ENCODE peak calls at places on chromosomes 13 and 19, in ten cellular contexts. One of them, this sample, is unnamed.

GRCh38 chr13:27446986-27447583 is 3.3 kb downstream of the MTIF3 start:
- DNase-seq in nucleus accumbens: no peak
- DNase-seq in stimulated activated effector memory CD8-positive, alpha-beta T cell treated with anti-CD3 and anti-CD28 coated beads, Interleukin-12 subunit alpha, Interleukin-12 subunit beta, amount 100 ng/mL, for 72 hours: no peak
- DNase-seq in activated CD8-positive, alpha-beta memory T cell treated with anti-CD3 and anti-CD28 coated beads, Interleukin-2, amount 50 U/mL, for 4 hours: no peak
- DNase-seq in dermis microvascular lymphatic vessel endothelial cell: peak
- DNase-seq in T-helper 2 cell: no peak
- DNase-seq in effector CD4-positive, alpha-beta T cell: no peak
- DNase-seq in stimulated activated CD8-positive, alpha-beta memory T cell treated with anti-CD3 and anti-CD28 coated beads, Interleukin-4, amount 100 ng/mL, for 1 hour: no peak
- DNase-seq in EL: no peak
- DNase-seq in NCI-H1105 treated with DMSO at 0.1 percent for 48 hours: no peak
- DNase-seq in this sample: no peak

GRCh38 chr13:65592757-65593156 is 1637.4 kb downstream of the PCDH9 start:
- DNase-seq in stimulated activated effector memory CD8-positive, alpha-beta T cell treated with anti-CD3 and anti-CD28 coated beads, Interleukin-12 subunit alpha, Interleukin-12 subunit beta, amount 100 ng/mL, for 72 hours: no peak
- DNase-seq in dermis microvascular lymphatic vessel endothelial cell: no peak
- DNase-seq in NCI-H1105 treated with DMSO at 0.1 percent for 48 hours: no peak
- DNase-seq in T-helper 2 cell: no peak
- DNase-seq in stimulated activated CD8-positive, alpha-beta memory T cell treated with anti-CD3 and anti-CD28 coated beads, Interleukin-4, amount 100 ng/mL, for 1 hour: no peak
- DNase-seq in nucleus accumbens: no peak
- DNase-seq in effector CD4-positive, alpha-beta T cell: no peak
- DNase-seq in activated CD8-positive, alpha-beta memory T cell treated with anti-CD3 and anti-CD28 coated beads, Interleukin-2, amount 50 U/mL, for 4 hours: no peak
- DNase-seq in EL: peak
- DNase-seq in this sample: no peak

GRCh38 chr13:50107205-50107604 is 92.0 kb downstream of the KCNRG start:
- DNase-seq in effector CD4-positive, alpha-beta T cell: no peak
- DNase-seq in stimulated activated CD8-positive, alpha-beta memory T cell treated with anti-CD3 and anti-CD28 coated beads, Interleukin-4, amount 100 ng/mL, for 1 hour: no peak
- DNase-seq in stimulated activated effector memory CD8-positive, alpha-beta T cell treated with anti-CD3 and anti-CD28 coated beads, Interleukin-12 subunit alpha, Interleukin-12 subunit beta, amount 100 ng/mL, for 72 hours: no peak
- DNase-seq in nucleus accumbens: no peak
- DNase-seq in dermis microvascular lymphatic vessel endothelial cell: no peak
- DNase-seq in EL: no peak
- DNase-seq in activated CD8-positive, alpha-beta memory T cell treated with anti-CD3 and anti-CD28 coated beads, Interleukin-2, amount 50 U/mL, for 4 hours: no peak
- DNase-seq in NCI-H1105 treated with DMSO at 0.1 percent for 48 hours: no peak
- DNase-seq in T-helper 2 cell: no peak
- DNase-seq in this sample: no peak

GRCh38 chr13:100506600-100507422 is 81.8 kb downstream of the GGACT start:
- DNase-seq in T-helper 2 cell: no peak
- DNase-seq in nucleus accumbens: no peak
- DNase-seq in activated CD8-positive, alpha-beta memory T cell treated with anti-CD3 and anti-CD28 coated beads, Interleukin-2, amount 50 U/mL, for 4 hours: no peak
- DNase-seq in effector CD4-positive, alpha-beta T cell: no peak
- DNase-seq in dermis microvascular lymphatic vessel endothelial cell: no peak
- DNase-seq in stimulated activated effector memory CD8-positive, alpha-beta T cell treated with anti-CD3 and anti-CD28 coated beads, Interleukin-12 subunit alpha, Interleukin-12 subunit beta, amount 100 ng/mL, for 72 hours: no peak
- DNase-seq in stimulated activated CD8-positive, alpha-beta memory T cell treated with anti-CD3 and anti-CD28 coated beads, Interleukin-4, amount 100 ng/mL, for 1 hour: no peak
- DNase-seq in NCI-H1105 treated with DMSO at 0.1 percent for 48 hours: peak
- DNase-seq in EL: no peak
- DNase-seq in this sample: no peak

GRCh38 chr19:5990289-5990797 is 12.4 kb upstream of the RANBP3 start:
- DNase-seq in nucleus accumbens: no peak
- DNase-seq in T-helper 2 cell: no peak
- DNase-seq in effector CD4-positive, alpha-beta T cell: no peak
- DNase-seq in stimulated activated effector memory CD8-positive, alpha-beta T cell treated with anti-CD3 and anti-CD28 coated beads, Interleukin-12 subunit alpha, Interleukin-12 subunit beta, amount 100 ng/mL, for 72 hours: no peak
- DNase-seq in dermis microvascular lymphatic vessel endothelial cell: no peak
- DNase-seq in NCI-H1105 treated with DMSO at 0.1 percent for 48 hours: no peak
- DNase-seq in activated CD8-positive, alpha-beta memory T cell treated with anti-CD3 and anti-CD28 coated beads, Interleukin-2, amount 50 U/mL, for 4 hours: no peak
- DNase-seq in stimulated activated CD8-positive, alpha-beta memory T cell treated with anti-CD3 and anti-CD28 coated beads, Interleukin-4, amount 100 ng/mL, for 1 hour: no peak
- DNase-seq in EL: no peak
- DNase-seq in this sample: no peak

GRCh38 chr19:10766681-10767201 is 48.9 kb downstream of the DNM2 start:
- DNase-seq in dermis microvascular lymphatic vessel endothelial cell: peak
- DNase-seq in stimulated activated CD8-positive, alpha-beta memory T cell treated with anti-CD3 and anti-CD28 coated beads, Interleukin-4, amount 100 ng/mL, for 1 hour: no peak
- DNase-seq in activated CD8-positive, alpha-beta memory T cell treated with anti-CD3 and anti-CD28 coated beads, Interleukin-2, amount 50 U/mL, for 4 hours: no peak
- DNase-seq in nucleus accumbens: peak
- DNase-seq in stimulated activated effector memory CD8-positive, alpha-beta T cell treated with anti-CD3 and anti-CD28 coated beads, Interleukin-12 subunit alpha, Interleukin-12 subunit beta, amount 100 ng/mL, for 72 hours: no peak
- DNase-seq in T-helper 2 cell: no peak
- DNase-seq in EL: no peak
- DNase-seq in effector CD4-positive, alpha-beta T cell: no peak
- DNase-seq in NCI-H1105 treated with DMSO at 0.1 percent for 48 hours: peak
- DNase-seq in this sample: no peak

GRCh38 chr19:50417138-50417849 is 1.4 kb upstream of the SPIB start:
- DNase-seq in NCI-H1105 treated with DMSO at 0.1 percent for 48 hours: peak
- DNase-seq in nucleus accumbens: no peak
- DNase-seq in EL: no peak
- DNase-seq in activated CD8-positive, alpha-beta memory T cell treated with anti-CD3 and anti-CD28 coated beads, Interleukin-2, amount 50 U/mL, for 4 hours: no peak
- DNase-seq in dermis microvascular lymphatic vessel endothelial cell: no peak
- DNase-seq in stimulated activated effector memory CD8-positive, alpha-beta T cell treated with anti-CD3 and anti-CD28 coated beads, Interleukin-12 subunit alpha, Interleukin-12 subunit beta, amount 100 ng/mL, for 72 hours: no peak
- DNase-seq in T-helper 2 cell: no peak
- DNase-seq in effector CD4-positive, alpha-beta T cell: no peak
- DNase-seq in stimulated activated CD8-positive, alpha-beta memory T cell treated with anti-CD3 and anti-CD28 coated beads, Interleukin-4, amount 100 ng/mL, for 1 hour: no peak
- DNase-seq in this sample: no peak

GRCh38 chr19:55353803-55354697 is 469 bp downstream of the COX6B2 start:
- DNase-seq in stimulated activated effector memory CD8-positive, alpha-beta T cell treated with anti-CD3 and anti-CD28 coated beads, Interleukin-12 subunit alpha, Interleukin-12 subunit beta, amount 100 ng/mL, for 72 hours: peak
- DNase-seq in T-helper 2 cell: peak
- DNase-seq in stimulated activated CD8-positive, alpha-beta memory T cell treated with anti-CD3 and anti-CD28 coated beads, Interleukin-4, amount 100 ng/mL, for 1 hour: no peak
- DNase-seq in EL: peak
- DNase-seq in effector CD4-positive, alpha-beta T cell: peak
- DNase-seq in dermis microvascular lymphatic vessel endothelial cell: no peak
- DNase-seq in nucleus accumbens: no peak
- DNase-seq in activated CD8-positive, alpha-beta memory T cell treated with anti-CD3 and anti-CD28 coated beads, Interleukin-2, amount 50 U/mL, for 4 hours: peak
- DNase-seq in NCI-H1105 treated with DMSO at 0.1 percent for 48 hours: peak
- DNase-seq in this sample: peak

GRCh38 chr13:77751513-77752456 is 54.3 kb downstream of the SLAIN1 start:
- DNase-seq in EL: peak
- DNase-seq in activated CD8-positive, alpha-beta memory T cell treated with anti-CD3 and anti-CD28 coated beads, Interleukin-2, amount 50 U/mL, for 4 hours: peak
- DNase-seq in T-helper 2 cell: no peak
- DNase-seq in stimulated activated CD8-positive, alpha-beta memory T cell treated with anti-CD3 and anti-CD28 coated beads, Interleukin-4, amount 100 ng/mL, for 1 hour: no peak
- DNase-seq in nucleus accumbens: no peak
- DNase-seq in stimulated activated effector memory CD8-positive, alpha-beta T cell treated with anti-CD3 and anti-CD28 coated beads, Interleukin-12 subunit alpha, Interleukin-12 subunit beta, amount 100 ng/mL, for 72 hours: peak
- DNase-seq in effector CD4-positive, alpha-beta T cell: peak
- DNase-seq in NCI-H1105 treated with DMSO at 0.1 percent for 48 hours: peak
- DNase-seq in dermis microvascular lymphatic vessel endothelial cell: peak
- DNase-seq in this sample: no peak

GRCh38 chr13:67063036-67063435 is 167.1 kb downstream of the PCDH9 start:
- DNase-seq in T-helper 2 cell: no peak
- DNase-seq in effector CD4-positive, alpha-beta T cell: no peak
- DNase-seq in NCI-H1105 treated with DMSO at 0.1 percent for 48 hours: no peak
- DNase-seq in stimulated activated CD8-positive, alpha-beta memory T cell treated with anti-CD3 and anti-CD28 coated beads, Interleukin-4, amount 100 ng/mL, for 1 hour: no peak
- DNase-seq in nucleus accumbens: no peak
- DNase-seq in dermis microvascular lymphatic vessel endothelial cell: no peak
- DNase-seq in activated CD8-positive, alpha-beta memory T cell treated with anti-CD3 and anti-CD28 coated beads, Interleukin-2, amount 50 U/mL, for 4 hours: no peak
- DNase-seq in EL: no peak
- DNase-seq in stimulated activated effector memory CD8-positive, alpha-beta T cell treated with anti-CD3 and anti-CD28 coated beads, Interleukin-12 subunit alpha, Interleukin-12 subunit beta, amount 100 ng/mL, for 72 hours: no peak
- DNase-seq in this sample: no peak

GRCh38 chr19:34926685-34927375 is at the start of gene ZNF30:
- DNase-seq in NCI-H1105 treated with DMSO at 0.1 percent for 48 hours: peak
- DNase-seq in dermis microvascular lymphatic vessel endothelial cell: peak
- DNase-seq in nucleus accumbens: peak
- DNase-seq in activated CD8-positive, alpha-beta memory T cell treated with anti-CD3 and anti-CD28 coated beads, Interleukin-2, amount 50 U/mL, for 4 hours: peak
- DNase-seq in effector CD4-positive, alpha-beta T cell: peak
- DNase-seq in stimulated activated effector memory CD8-positive, alpha-beta T cell treated with anti-CD3 and anti-CD28 coated beads, Interleukin-12 subunit alpha, Interleukin-12 subunit beta, amount 100 ng/mL, for 72 hours: peak
- DNase-seq in EL: peak
- DNase-seq in stimulated activated CD8-positive, alpha-beta memory T cell treated with anti-CD3 and anti-CD28 coated beads, Interleukin-4, amount 100 ng/mL, for 1 hour: peak
- DNase-seq in T-helper 2 cell: peak
- DNase-seq in this sample: peak

GRCh38 chr19:906480-906879 is 6.5 kb downstream of the R3HDM4 start:
- DNase-seq in stimulated activated CD8-positive, alpha-beta memory T cell treated with anti-CD3 and anti-CD28 coated beads, Interleukin-4, amount 100 ng/mL, for 1 hour: no peak
- DNase-seq in stimulated activated effector memory CD8-positive, alpha-beta T cell treated with anti-CD3 and anti-CD28 coated beads, Interleukin-12 subunit alpha, Interleukin-12 subunit beta, amount 100 ng/mL, for 72 hours: no peak
- DNase-seq in nucleus accumbens: no peak
- DNase-seq in effector CD4-positive, alpha-beta T cell: no peak
- DNase-seq in T-helper 2 cell: no peak
- DNase-seq in dermis microvascular lymphatic vessel endothelial cell: no peak
- DNase-seq in activated CD8-positive, alpha-beta memory T cell treated with anti-CD3 and anti-CD28 coated beads, Interleukin-2, amount 50 U/mL, for 4 hours: no peak
- DNase-seq in EL: no peak
- DNase-seq in NCI-H1105 treated with DMSO at 0.1 percent for 48 hours: no peak
- DNase-seq in this sample: no peak

GRCh38 chr13:73303858-73304257 is 245.1 kb downstream of the KLF5 start:
- DNase-seq in EL: peak
- DNase-seq in T-helper 2 cell: no peak
- DNase-seq in NCI-H1105 treated with DMSO at 0.1 percent for 48 hours: no peak
- DNase-seq in stimulated activated effector memory CD8-positive, alpha-beta T cell treated with anti-CD3 and anti-CD28 coated beads, Interleukin-12 subunit alpha, Interleukin-12 subunit beta, amount 100 ng/mL, for 72 hours: peak
- DNase-seq in stimulated activated CD8-positive, alpha-beta memory T cell treated with anti-CD3 and anti-CD28 coated beads, Interleukin-4, amount 100 ng/mL, for 1 hour: no peak
- DNase-seq in activated CD8-positive, alpha-beta memory T cell treated with anti-CD3 and anti-CD28 coated beads, Interleukin-2, amount 50 U/mL, for 4 hours: no peak
- DNase-seq in nucleus accumbens: peak
- DNase-seq in dermis microvascular lymphatic vessel endothelial cell: no peak
- DNase-seq in effector CD4-positive, alpha-beta T cell: no peak
- DNase-seq in this sample: no peak

GRCh38 chr19:15652559-15653278 is 12.0 kb downstream of the CYP4F3 start:
- DNase-seq in T-helper 2 cell: no peak
- DNase-seq in EL: no peak
- DNase-seq in stimulated activated effector memory CD8-positive, alpha-beta T cell treated with anti-CD3 and anti-CD28 coated beads, Interleukin-12 subunit alpha, Interleukin-12 subunit beta, amount 100 ng/mL, for 72 hours: peak
- DNase-seq in nucleus accumbens: no peak
- DNase-seq in effector CD4-positive, alpha-beta T cell: no peak
- DNase-seq in stimulated activated CD8-positive, alpha-beta memory T cell treated with anti-CD3 and anti-CD28 coated beads, Interleukin-4, amount 100 ng/mL, for 1 hour: no peak
- DNase-seq in NCI-H1105 treated with DMSO at 0.1 percent for 48 hours: no peak
- DNase-seq in dermis microvascular lymphatic vessel endothelial cell: no peak
- DNase-seq in activated CD8-positive, alpha-beta memory T cell treated with anti-CD3 and anti-CD28 coated beads, Interleukin-2, amount 50 U/mL, for 4 hours: no peak
- DNase-seq in this sample: no peak

GRCh38 chr13:43258771-43259170 is 235.4 kb downstream of the DNAJC15 start:
- DNase-seq in activated CD8-positive, alpha-beta memory T cell treated with anti-CD3 and anti-CD28 coated beads, Interleukin-2, amount 50 U/mL, for 4 hours: no peak
- DNase-seq in stimulated activated CD8-positive, alpha-beta memory T cell treated with anti-CD3 and anti-CD28 coated beads, Interleukin-4, amount 100 ng/mL, for 1 hour: no peak
- DNase-seq in EL: peak
- DNase-seq in nucleus accumbens: no peak
- DNase-seq in dermis microvascular lymphatic vessel endothelial cell: no peak
- DNase-seq in NCI-H1105 treated with DMSO at 0.1 percent for 48 hours: no peak
- DNase-seq in T-helper 2 cell: no peak
- DNase-seq in stimulated activated effector memory CD8-positive, alpha-beta T cell treated with anti-CD3 and anti-CD28 coated beads, Interleukin-12 subunit alpha, Interleukin-12 subunit beta, amount 100 ng/mL, for 72 hours: no peak
- DNase-seq in effector CD4-positive, alpha-beta T cell: no peak
- DNase-seq in this sample: no peak

GRCh38 chr13:47628666-47629065 is 372.4 kb downstream of the SUCLA2 start:
- DNase-seq in stimulated activated effector memory CD8-positive, alpha-beta T cell treated with anti-CD3 and anti-CD28 coated beads, Interleukin-12 subunit alpha, Interleukin-12 subunit beta, amount 100 ng/mL, for 72 hours: no peak
- DNase-seq in dermis microvascular lymphatic vessel endothelial cell: no peak
- DNase-seq in nucleus accumbens: no peak
- DNase-seq in stimulated activated CD8-positive, alpha-beta memory T cell treated with anti-CD3 and anti-CD28 coated beads, Interleukin-4, amount 100 ng/mL, for 1 hour: no peak
- DNase-seq in activated CD8-positive, alpha-beta memory T cell treated with anti-CD3 and anti-CD28 coated beads, Interleukin-2, amount 50 U/mL, for 4 hours: no peak
- DNase-seq in NCI-H1105 treated with DMSO at 0.1 percent for 48 hours: no peak
- DNase-seq in T-helper 2 cell: no peak
- DNase-seq in EL: peak
- DNase-seq in effector CD4-positive, alpha-beta T cell: no peak
- DNase-seq in this sample: no peak

GRCh38 chr13:88196106-88196505 is 524.9 kb downstream of the SLITRK5 start:
- DNase-seq in effector CD4-positive, alpha-beta T cell: no peak
- DNase-seq in stimulated activated effector memory CD8-positive, alpha-beta T cell treated with anti-CD3 and anti-CD28 coated beads, Interleukin-12 subunit alpha, Interleukin-12 subunit beta, amount 100 ng/mL, for 72 hours: no peak
- DNase-seq in stimulated activated CD8-positive, alpha-beta memory T cell treated with anti-CD3 and anti-CD28 coated beads, Interleukin-4, amount 100 ng/mL, for 1 hour: no peak
- DNase-seq in T-helper 2 cell: no peak
- DNase-seq in NCI-H1105 treated with DMSO at 0.1 percent for 48 hours: no peak
- DNase-seq in nucleus accumbens: no peak
- DNase-seq in EL: no peak
- DNase-seq in dermis microvascular lymphatic vessel endothelial cell: no peak
- DNase-seq in activated CD8-positive, alpha-beta memory T cell treated with anti-CD3 and anti-CD28 coated beads, Interleukin-2, amount 50 U/mL, for 4 hours: no peak
- DNase-seq in this sample: no peak

GRCh38 chr13:78589206-78589605 is 14.1 kb downstream of the POU4F1 start:
- DNase-seq in dermis microvascular lymphatic vessel endothelial cell: no peak
- DNase-seq in T-helper 2 cell: no peak
- DNase-seq in activated CD8-positive, alpha-beta memory T cell treated with anti-CD3 and anti-CD28 coated beads, Interleukin-2, amount 50 U/mL, for 4 hours: no peak
- DNase-seq in effector CD4-positive, alpha-beta T cell: no peak
- DNase-seq in stimulated activated CD8-positive, alpha-beta memory T cell treated with anti-CD3 and anti-CD28 coated beads, Interleukin-4, amount 100 ng/mL, for 1 hour: no peak
- DNase-seq in NCI-H1105 treated with DMSO at 0.1 percent for 48 hours: no peak
- DNase-seq in nucleus accumbens: no peak
- DNase-seq in stimulated activated effector memory CD8-positive, alpha-beta T cell treated with anti-CD3 and anti-CD28 coated beads, Interleukin-12 subunit alpha, Interleukin-12 subunit beta, amount 100 ng/mL, for 72 hours: no peak
- DNase-seq in EL: peak
- DNase-seq in this sample: peak

GRCh38 chr13:54226866-54227265 is 1198.3 kb downstream of the OLFM4 start:
- DNase-seq in EL: no peak
- DNase-seq in dermis microvascular lymphatic vessel endothelial cell: no peak
- DNase-seq in effector CD4-positive, alpha-beta T cell: no peak
- DNase-seq in T-helper 2 cell: no peak
- DNase-seq in activated CD8-positive, alpha-beta memory T cell treated with anti-CD3 and anti-CD28 coated beads, Interleukin-2, amount 50 U/mL, for 4 hours: no peak
- DNase-seq in nucleus accumbens: peak
- DNase-seq in NCI-H1105 treated with DMSO at 0.1 percent for 48 hours: no peak
- DNase-seq in stimulated activated effector memory CD8-positive, alpha-beta T cell treated with anti-CD3 and anti-CD28 coated beads, Interleukin-12 subunit alpha, Interleukin-12 subunit beta, amount 100 ng/mL, for 72 hours: no peak
- DNase-seq in stimulated activated CD8-positive, alpha-beta memory T cell treated with anti-CD3 and anti-CD28 coated beads, Interleukin-4, amount 100 ng/mL, for 1 hour: no peak
- DNase-seq in this sample: no peak

GRCh38 chr19:9792191-9793050 is 23.9 kb upstream of the ZNF846 start:
- DNase-seq in nucleus accumbens: peak
- DNase-seq in T-helper 2 cell: peak
- DNase-seq in stimulated activated effector memory CD8-positive, alpha-beta T cell treated with anti-CD3 and anti-CD28 coated beads, Interleukin-12 subunit alpha, Interleukin-12 subunit beta, amount 100 ng/mL, for 72 hours: peak
- DNase-seq in EL: peak
- DNase-seq in stimulated activated CD8-positive, alpha-beta memory T cell treated with anti-CD3 and anti-CD28 coated beads, Interleukin-4, amount 100 ng/mL, for 1 hour: peak
- DNase-seq in effector CD4-positive, alpha-beta T cell: peak
- DNase-seq in activated CD8-positive, alpha-beta memory T cell treated with anti-CD3 and anti-CD28 coated beads, Interleukin-2, amount 50 U/mL, for 4 hours: peak
- DNase-seq in NCI-H1105 treated with DMSO at 0.1 percent for 48 hours: peak
- DNase-seq in dermis microvascular lymphatic vessel endothelial cell: peak
- DNase-seq in this sample: peak

GRCh38 chr13:20118268-20119140 is 42.3 kb downstream of the GJA3 start:
- DNase-seq in stimulated activated effector memory CD8-positive, alpha-beta T cell treated with anti-CD3 and anti-CD28 coated beads, Interleukin-12 subunit alpha, Interleukin-12 subunit beta, amount 100 ng/mL, for 72 hours: peak
- DNase-seq in effector CD4-positive, alpha-beta T cell: peak
- DNase-seq in EL: peak
- DNase-seq in NCI-H1105 treated with DMSO at 0.1 percent for 48 hours: peak
- DNase-seq in T-helper 2 cell: no peak
- DNase-seq in dermis microvascular lymphatic vessel endothelial cell: no peak
- DNase-seq in nucleus accumbens: peak
- DNase-seq in activated CD8-positive, alpha-beta memory T cell treated with anti-CD3 and anti-CD28 coated beads, Interleukin-2, amount 50 U/mL, for 4 hours: peak
- DNase-seq in stimulated activated CD8-positive, alpha-beta memory T cell treated with anti-CD3 and anti-CD28 coated beads, Interleukin-4, amount 100 ng/mL, for 1 hour: no peak
- DNase-seq in this sample: no peak

GRCh38 chr13:25678398-25678797 is 306.6 kb downstream of the ATP8A2 start:
- DNase-seq in NCI-H1105 treated with DMSO at 0.1 percent for 48 hours: no peak
- DNase-seq in stimulated activated effector memory CD8-positive, alpha-beta T cell treated with anti-CD3 and anti-CD28 coated beads, Interleukin-12 subunit alpha, Interleukin-12 subunit beta, amount 100 ng/mL, for 72 hours: no peak
- DNase-seq in nucleus accumbens: no peak
- DNase-seq in activated CD8-positive, alpha-beta memory T cell treated with anti-CD3 and anti-CD28 coated beads, Interleukin-2, amount 50 U/mL, for 4 hours: peak
- DNase-seq in effector CD4-positive, alpha-beta T cell: no peak
- DNase-seq in stimulated activated CD8-positive, alpha-beta memory T cell treated with anti-CD3 and anti-CD28 coated beads, Interleukin-4, amount 100 ng/mL, for 1 hour: no peak
- DNase-seq in EL: no peak
- DNase-seq in T-helper 2 cell: no peak
- DNase-seq in dermis microvascular lymphatic vessel endothelial cell: no peak
- DNase-seq in this sample: no peak

GRCh38 chr13:110216403-110217041 is 90.4 kb downstream of the COL4A1 start:
- DNase-seq in stimulated activated effector memory CD8-positive, alpha-beta T cell treated with anti-CD3 and anti-CD28 coated beads, Interleukin-12 subunit alpha, Interleukin-12 subunit beta, amount 100 ng/mL, for 72 hours: no peak
- DNase-seq in EL: peak
- DNase-seq in T-helper 2 cell: no peak
- DNase-seq in dermis microvascular lymphatic vessel endothelial cell: no peak
- DNase-seq in stimulated activated CD8-positive, alpha-beta memory T cell treated with anti-CD3 and anti-CD28 coated beads, Interleukin-4, amount 100 ng/mL, for 1 hour: no peak
- DNase-seq in nucleus accumbens: no peak
- DNase-seq in effector CD4-positive, alpha-beta T cell: no peak
- DNase-seq in NCI-H1105 treated with DMSO at 0.1 percent for 48 hours: no peak
- DNase-seq in activated CD8-positive, alpha-beta memory T cell treated with anti-CD3 and anti-CD28 coated beads, Interleukin-2, amount 50 U/mL, for 4 hours: no peak
- DNase-seq in this sample: no peak

GRCh38 chr13:51727634-51728274 is 76.2 kb downstream of the DHRS12 start:
- DNase-seq in dermis microvascular lymphatic vessel endothelial cell: no peak
- DNase-seq in T-helper 2 cell: no peak
- DNase-seq in nucleus accumbens: no peak
- DNase-seq in effector CD4-positive, alpha-beta T cell: no peak
- DNase-seq in stimulated activated effector memory CD8-positive, alpha-beta T cell treated with anti-CD3 and anti-CD28 coated beads, Interleukin-12 subunit alpha, Interleukin-12 subunit beta, amount 100 ng/mL, for 72 hours: no peak
- DNase-seq in activated CD8-positive, alpha-beta memory T cell treated with anti-CD3 and anti-CD28 coated beads, Interleukin-2, amount 50 U/mL, for 4 hours: no peak
- DNase-seq in NCI-H1105 treated with DMSO at 0.1 percent for 48 hours: no peak
- DNase-seq in EL: no peak
- DNase-seq in stimulated activated CD8-positive, alpha-beta memory T cell treated with anti-CD3 and anti-CD28 coated beads, Interleukin-4, amount 100 ng/mL, for 1 hour: no peak
- DNase-seq in this sample: no peak

GRCh38 chr19:38383743-38384142 is 4.1 kb downstream of the GGN start:
- DNase-seq in activated CD8-positive, alpha-beta memory T cell treated with anti-CD3 and anti-CD28 coated beads, Interleukin-2, amount 50 U/mL, for 4 hours: no peak
- DNase-seq in EL: no peak
- DNase-seq in stimulated activated CD8-positive, alpha-beta memory T cell treated with anti-CD3 and anti-CD28 coated beads, Interleukin-4, amount 100 ng/mL, for 1 hour: no peak
- DNase-seq in NCI-H1105 treated with DMSO at 0.1 percent for 48 hours: no peak
- DNase-seq in T-helper 2 cell: no peak
- DNase-seq in nucleus accumbens: no peak
- DNase-seq in effector CD4-positive, alpha-beta T cell: no peak
- DNase-seq in dermis microvascular lymphatic vessel endothelial cell: no peak
- DNase-seq in stimulated activated effector memory CD8-positive, alpha-beta T cell treated with anti-CD3 and anti-CD28 coated beads, Interleukin-12 subunit alpha, Interleukin-12 subunit beta, amount 100 ng/mL, for 72 hours: no peak
- DNase-seq in this sample: no peak

GRCh38 chr19:12748489-12748888 is 3.1 kb upstream of the BEST2 start:
- DNase-seq in NCI-H1105 treated with DMSO at 0.1 percent for 48 hours: no peak
- DNase-seq in effector CD4-positive, alpha-beta T cell: no peak
- DNase-seq in dermis microvascular lymphatic vessel endothelial cell: no peak
- DNase-seq in T-helper 2 cell: no peak
- DNase-seq in activated CD8-positive, alpha-beta memory T cell treated with anti-CD3 and anti-CD28 coated beads, Interleukin-2, amount 50 U/mL, for 4 hours: no peak
- DNase-seq in EL: no peak
- DNase-seq in stimulated activated CD8-positive, alpha-beta memory T cell treated with anti-CD3 and anti-CD28 coated beads, Interleukin-4, amount 100 ng/mL, for 1 hour: no peak
- DNase-seq in nucleus accumbens: no peak
- DNase-seq in stimulated activated effector memory CD8-positive, alpha-beta T cell treated with anti-CD3 and anti-CD28 coated beads, Interleukin-12 subunit alpha, Interleukin-12 subunit beta, amount 100 ng/mL, for 72 hours: no peak
- DNase-seq in this sample: no peak

GRCh38 chr19:5142725-5143097 is 173.8 kb downstream of the KDM4B start:
- DNase-seq in NCI-H1105 treated with DMSO at 0.1 percent for 48 hours: peak
- DNase-seq in nucleus accumbens: no peak
- DNase-seq in effector CD4-positive, alpha-beta T cell: no peak
- DNase-seq in T-helper 2 cell: no peak
- DNase-seq in EL: no peak
- DNase-seq in stimulated activated CD8-positive, alpha-beta memory T cell treated with anti-CD3 and anti-CD28 coated beads, Interleukin-4, amount 100 ng/mL, for 1 hour: no peak
- DNase-seq in activated CD8-positive, alpha-beta memory T cell treated with anti-CD3 and anti-CD28 coated beads, Interleukin-2, amount 50 U/mL, for 4 hours: no peak
- DNase-seq in dermis microvascular lymphatic vessel endothelial cell: no peak
- DNase-seq in stimulated activated effector memory CD8-positive, alpha-beta T cell treated with anti-CD3 and anti-CD28 coated beads, Interleukin-12 subunit alpha, Interleukin-12 subunit beta, amount 100 ng/mL, for 72 hours: no peak
- DNase-seq in this sample: no peak

GRCh38 chr19:1487576-1488281 is 2.4 kb downstream of the PCSK4 start:
- DNase-seq in effector CD4-positive, alpha-beta T cell: no peak
- DNase-seq in activated CD8-positive, alpha-beta memory T cell treated with anti-CD3 and anti-CD28 coated beads, Interleukin-2, amount 50 U/mL, for 4 hours: peak
- DNase-seq in EL: no peak
- DNase-seq in stimulated activated effector memory CD8-positive, alpha-beta T cell treated with anti-CD3 and anti-CD28 coated beads, Interleukin-12 subunit alpha, Interleukin-12 subunit beta, amount 100 ng/mL, for 72 hours: no peak
- DNase-seq in nucleus accumbens: no peak
- DNase-seq in stimulated activated CD8-positive, alpha-beta memory T cell treated with anti-CD3 and anti-CD28 coated beads, Interleukin-4, amount 100 ng/mL, for 1 hour: no peak
- DNase-seq in dermis microvascular lymphatic vessel endothelial cell: no peak
- DNase-seq in NCI-H1105 treated with DMSO at 0.1 percent for 48 hours: no peak
- DNase-seq in T-helper 2 cell: no peak
- DNase-seq in this sample: no peak

This sample was measured in activated naive CD8-positive, alpha-beta T cell treated with anti-CD3 and anti-CD28 coated beads, Interleukin-2, amount 10 ng/mL, durations not matched to agents 7 days and 5 days.